ENCODE peak calls at places on chromosomes 2 and 18, in eight cellular contexts. A is neural crest cell, V is B cell, I is mammary epithelial cell, H is endothelial cell, U is GM10248, X is AG04450, K is colonic mucosa. R is an unnamed sample.

GRCh38 chr2:149125031-149125725 is 86.7 kb downstream of the LYPD6B start:
- DNase-seq in I (no peak), K (peak), U (no peak), H (no peak), A (no peak), V (no peak), X (no peak), R (peak)

GRCh38 chr2:166410828-166411472 is 35.2 kb upstream of the SCN9A start:
- DNase-seq in I (peak), K (no peak), X (peak), H (no peak), U (no peak), V (no peak), A (no peak), R (no peak)

GRCh38 chr2:40625849-40626248 is 174.0 kb upstream of the SLC8A1 start:
- DNase-seq in A (no peak), U (no peak), I (peak), X (peak), V (no peak), H (no peak), K (no peak), R (no peak)

GRCh38 chr2:205780645-205781044 is 98.3 kb downstream of the NRP2 start:
- DNase-seq in K (no peak), V (no peak), H (no peak), X (no peak), A (no peak), U (no peak), I (no peak), R (no peak)

GRCh38 chr2:200188851-200189250 is 117.6 kb upstream of the SPATS2L start:
- DNase-seq in I (peak), X (no peak), A (no peak), U (no peak), K (no peak), V (no peak), H (no peak), R (no peak)

GRCh38 chr2:235868224-235868623 is 300.0 kb downstream of the GBX2 start:
- DNase-seq in V (no peak), A (no peak), H (no peak), X (no peak), I (no peak), K (no peak), U (no peak), R (no peak)

GRCh38 chr2:72722492-72723090 is 103.2 kb downstream of the EXOC6B start:
- DNase-seq in U (no peak), A (no peak), H (no peak), I (no peak), X (peak), K (no peak), V (no peak), R (no peak)

GRCh38 chr2:29165362-29166236 is 50.4 kb downstream of the CLIP4 start:
- DNase-seq in U (no peak), X (peak), V (no peak), K (no peak), A (no peak), I (peak), H (no peak), R (no peak)

GRCh38 chr18:67265464-67266245 is 250.9 kb downstream of the DSEL start:
- DNase-seq in V (no peak), X (no peak), H (no peak), U (no peak), A (no peak), K (no peak), I (peak), R (peak)

GRCh38 chr2:177767768-177768167 is 304.8 kb downstream of the PDE11A start:
- DNase-seq in H (no peak), X (no peak), U (no peak), I (no peak), K (no peak), V (no peak), A (no peak), R (no peak)

GRCh38 chr18:50410894-50411293 is 36.0 kb downstream of the SKA1 start:
- DNase-seq in K (no peak), A (no peak), X (no peak), V (no peak), U (no peak), H (no peak), I (peak), R (no peak)

GRCh38 chr2:64454316-64455030 is 511 bp downstream of the LGALSL start:
- DNase-seq in K (peak), X (no peak), V (peak), A (peak), I (peak), H (peak), U (peak), R (peak)

DNA sequence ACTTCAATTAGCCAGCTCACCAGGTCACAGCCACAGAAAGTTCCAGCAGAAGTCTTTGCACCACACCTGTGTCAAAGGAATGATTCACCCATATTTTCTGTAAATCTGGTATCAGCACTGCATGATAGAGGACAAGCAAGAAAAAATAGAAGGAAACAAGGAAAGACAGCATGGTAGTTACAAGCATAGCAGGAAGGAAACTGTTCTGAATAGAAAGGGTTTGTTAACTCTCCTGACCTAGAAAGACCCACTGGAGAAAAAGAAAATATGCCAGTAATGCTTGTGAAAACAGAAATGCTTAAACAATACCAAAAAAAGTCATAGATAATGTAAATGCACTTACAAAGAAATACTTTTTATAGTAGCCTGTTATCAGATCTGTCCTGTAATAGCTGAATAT is 40.8 kb downstream of the SCRN3 start:
- DNase-seq in A (no peak), U (no peak), V (no peak), H (no peak), K (no peak), I (peak), X (no peak), R (no peak)
- TF ChIP-seq CTCF in A (no peak), U (no peak), V (no peak), H (no peak), K (no peak), I (no peak), X (no peak), R (no peak)

GRCh38 chr18:13105059-13105458 is 113.5 kb upstream of the LDLRAD4 start:
- DNase-seq in V (no peak), H (no peak), A (no peak), U (no peak), I (no peak), X (no peak), K (no peak), R (no peak)

GRCh38 chr18:13100942-13101658 is 109.9 kb downstream of the CEP192 start:
- DNase-seq in A (no peak), K (no peak), H (no peak), X (no peak), I (no peak), V (no peak), U (no peak), R (no peak)

GRCh38 chr18:13101659-13101992 is 110.5 kb downstream of the CEP192 start:
- DNase-seq in I (no peak), A (no peak), K (no peak), X (no peak), U (no peak), V (no peak), H (no peak), R (no peak)

GRCh38 chr18:13107074-13107473 is 111.5 kb upstream of the LDLRAD4 start:
- DNase-seq in V (no peak), K (no peak), H (no peak), A (no peak), U (no peak), X (no peak), I (no peak), R (no peak)

DNA sequence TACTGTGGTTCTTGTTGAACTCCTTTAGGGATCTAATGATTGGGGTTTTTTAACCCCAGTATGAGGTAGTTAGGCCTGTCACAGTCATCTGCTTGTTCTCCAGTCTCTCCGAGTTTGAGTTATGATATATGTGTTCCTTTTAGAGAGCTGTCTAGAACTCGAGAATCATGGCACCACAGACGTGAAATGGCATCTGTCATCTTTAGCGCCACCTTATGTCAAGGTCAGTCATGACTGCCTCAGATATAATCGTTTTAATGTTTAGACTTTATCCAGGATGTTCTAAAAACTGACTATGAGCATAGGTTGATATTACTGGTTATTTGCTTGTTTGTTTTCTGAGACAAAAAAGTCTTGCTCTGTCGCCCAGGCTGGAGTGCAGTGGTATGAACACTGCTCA is 112.2 kb downstream of the CEP192 start:
- DNase-seq in X (no peak), I (no peak), H (no peak), A (no peak), K (no peak), V (no peak), U (no peak), R (no peak)
- TF ChIP-seq CTCF in X (peak), I (peak), H (peak), A (peak), K (no peak), V (peak), U (no peak), R (peak)

GRCh38 chr2:11681722-11682589 is 12.0 kb upstream of the NTSR2 start:
- DNase-seq in A (peak), V (peak), K (peak), U (peak), I (no peak), X (no peak), H (peak), R (peak)

GRCh38 chr2:11682590-11682915 is 12.6 kb upstream of the NTSR2 start:
- DNase-seq in I (no peak), A (no peak), V (no peak), U (no peak), X (no peak), K (no peak), H (no peak), R (no peak)

GRCh38 chr2:11684894-11685460 is 15.0 kb upstream of the NTSR2 start:
- DNase-seq in I (no peak), U (no peak), A (no peak), K (no peak), V (no peak), H (no peak), X (no peak), R (no peak)

GRCh38 chr2:11683966-11684365 is 14.0 kb upstream of the NTSR2 start:
- DNase-seq in U (no peak), A (no peak), K (no peak), V (no peak), H (no peak), I (no peak), X (no peak), R (no peak)

GRCh38 chr2:11683486-11683885 is 13.5 kb upstream of the NTSR2 start:
- DNase-seq in X (no peak), H (no peak), A (no peak), K (no peak), V (no peak), U (no peak), I (no peak), R (no peak)
- TF ChIP-seq CTCF in X (no peak), H (no peak), A (no peak), K (no peak), V (no peak), U (no peak), I (no peak), R (no peak)

GRCh38 chr2:10910625-10911024 is 1.1 kb upstream of the KCNF1 start:
- DNase-seq in V (no peak), I (no peak), U (no peak), H (no peak), K (no peak), A (no peak), X (no peak), R (no peak)

GRCh38 chr2:10909996-10910341 is 1.8 kb upstream of the KCNF1 start:
- DNase-seq in H (no peak), X (no peak), A (no peak), U (no peak), K (no peak), I (no peak), V (no peak), R (no peak)

GRCh38 chr2:10911291-10912075 is at the start of gene KCNF1:
- DNase-seq in V (no peak), K (peak), H (peak), A (peak), I (peak), U (no peak), X (no peak), R (peak)

GRCh38 chr2:10908195-10908594 is 3.5 kb upstream of the KCNF1 start:
- DNase-seq in K (no peak), A (no peak), U (no peak), H (no peak), V (no peak), I (no peak), X (no peak), R (no peak)

GRCh38 chr2:10909050-10909995 is 2.4 kb upstream of the KCNF1 start:
- DNase-seq in U (no peak), V (no peak), X (no peak), K (no peak), H (peak), I (no peak), A (peak), R (peak)
- TF ChIP-seq CTCF in U (peak), V (peak), X (peak), K (peak), H (peak), I (peak), A (peak), R (peak)

GRCh38 chr2:151669585-151670081 is 64.6 kb downstream of the NEB start:
- DNase-seq in X (no peak), V (no peak), I (peak), K (no peak), A (no peak), H (no peak), U (no peak), R (peak)

GRCh38 chr2:151670346-151670745 is 63.9 kb downstream of the NEB start:
- DNase-seq in K (no peak), I (no peak), A (no peak), X (no peak), V (no peak), H (no peak), U (no peak), R (no peak)

GRCh38 chr2:151671198-151671597 is 63.1 kb downstream of the NEB start:
- DNase-seq in H (no peak), V (no peak), K (no peak), I (no peak), X (no peak), A (no peak), U (no peak), R (no peak)

GRCh38 chr2:151665959-151666358 is 68.3 kb downstream of the NEB start:
- DNase-seq in X (no peak), I (no peak), U (no peak), K (no peak), A (no peak), H (no peak), V (no peak), R (no peak)

DNA sequence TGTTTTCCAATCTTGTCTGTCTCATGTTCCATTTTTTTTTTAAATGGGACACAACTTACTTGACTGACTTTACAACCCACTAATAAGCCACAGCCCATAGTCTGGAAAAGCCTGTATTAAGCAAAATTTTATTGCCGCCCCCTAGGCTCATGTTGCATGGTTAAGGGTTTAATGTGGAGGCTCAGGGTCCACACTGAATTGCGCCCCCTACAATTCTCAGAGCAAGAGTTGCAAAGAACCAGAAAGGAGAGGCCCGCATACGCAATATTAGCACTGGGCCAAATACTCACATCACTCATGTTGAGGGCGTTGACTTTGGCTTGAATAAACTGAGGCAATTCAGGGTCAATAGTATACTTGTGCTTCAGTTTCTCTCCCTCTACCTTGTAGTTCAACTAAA is 65.5 kb downstream of the NEB start:
- DNase-seq in I (no peak), A (no peak), V (no peak), X (no peak), H (no peak), U (no peak), K (no peak), R (no peak)
- TF ChIP-seq CTCF in I (no peak), A (no peak), V (no peak), X (no peak), H (no peak), U (no peak), K (no peak), R (no peak)

GRCh38 chr2:62077239-62077638 is 118.7 kb upstream of the B3GNT2 start:
- DNase-seq in U (peak), I (no peak), K (no peak), X (no peak), H (no peak), V (no peak), A (no peak), R (no peak)
- TF ChIP-seq CTCF in U (no peak), I (no peak), K (no peak), X (no peak), H (no peak), V (no peak), A (no peak), R (no peak)

DNA sequence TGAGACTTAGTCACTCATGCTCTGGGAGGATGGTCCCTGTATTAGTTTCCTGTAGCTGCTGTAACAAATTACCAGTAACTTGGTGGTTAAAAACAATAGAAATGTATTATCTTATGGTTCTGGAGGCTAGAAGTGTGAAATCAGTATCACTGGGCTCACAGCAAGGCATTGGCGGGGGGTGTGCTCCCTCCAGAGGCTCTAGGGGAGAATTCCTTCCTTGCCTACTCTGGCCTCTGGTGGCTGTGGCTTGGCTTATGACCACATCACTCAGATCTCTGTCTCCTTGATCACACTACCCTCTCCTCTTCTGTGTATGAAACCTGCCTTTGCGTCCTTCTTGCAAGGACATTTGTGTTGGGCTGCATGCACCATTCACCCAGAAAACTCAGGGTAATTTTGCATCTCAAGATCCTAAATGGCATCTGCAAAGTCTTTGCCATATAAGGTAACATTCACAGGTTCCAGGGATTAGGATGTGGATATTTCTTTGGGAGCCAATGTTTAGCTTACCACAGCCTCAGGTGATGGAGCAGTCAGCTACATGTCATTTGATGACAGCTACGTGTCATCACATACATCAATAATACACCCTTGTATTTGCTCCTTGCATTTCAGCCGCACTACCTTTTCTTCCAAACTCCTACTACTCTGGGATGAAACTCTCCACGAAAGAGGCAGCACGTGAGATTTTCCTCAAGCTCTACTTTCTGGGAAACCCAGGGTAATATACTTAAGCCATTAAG is 49.6 kb upstream of the POU3F3 start:
- DNase-seq in U (no peak), K (no peak), V (no peak), H (no peak), X (no peak), A (no peak), I (no peak), R (no peak)
- TF ChIP-seq CTCF in U (no peak), K (no peak), V (no peak), H (no peak), X (no peak), A (no peak), I (no peak), R (no peak)

DNA sequence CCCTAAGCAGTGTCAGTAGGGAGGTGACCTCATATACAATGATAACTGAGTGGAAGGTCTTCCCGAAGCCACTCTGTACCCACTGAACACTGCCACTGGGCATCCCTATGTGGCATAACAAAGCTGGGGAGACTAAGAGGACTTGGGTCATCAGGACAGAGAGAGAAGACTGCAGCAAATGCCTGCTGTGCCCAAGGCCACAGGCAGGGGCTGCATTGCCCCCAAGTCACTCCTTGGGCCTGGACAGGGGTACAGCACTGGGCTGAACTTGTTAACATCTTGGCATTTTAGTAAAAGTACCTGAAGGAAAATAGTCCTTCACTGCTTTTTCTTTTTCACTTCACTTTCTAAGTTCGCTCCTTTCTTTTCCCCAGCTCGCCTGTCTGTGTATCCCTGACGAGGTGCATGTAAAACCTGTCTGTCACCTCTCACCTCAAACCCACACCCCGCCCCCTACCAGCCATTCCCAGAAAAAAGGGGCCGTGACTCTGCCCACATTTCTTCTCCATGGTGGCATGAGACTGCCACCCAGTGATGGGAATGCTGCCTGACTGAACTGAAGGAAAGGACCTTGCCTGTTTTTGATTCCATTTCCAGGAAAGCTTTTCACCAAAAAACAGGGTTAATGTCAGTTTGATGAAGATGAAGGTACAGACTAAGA is 62.9 kb downstream of the MTHFD2 start:
- DNase-seq in U (no peak), A (no peak), X (no peak), V (no peak), I (peak), H (peak), K (peak), R (peak)
- TF ChIP-seq CTCF in U (peak), A (no peak), X (peak), V (no peak), I (peak), H (peak), K (peak), R (peak)